ENCODE peak calls at places on chromosomes 16 and 17, in four cellular contexts. One of them, this sample, is unnamed.

GRCh38 chr17:38428643-38429371 is 543 bp downstream of the ARHGAP23 start:
- DNase-seq in left lung: peak; percentile 60
- DNase-seq in fibroblast of lung: peak; percentile 60
- DNase-seq in left ventricle myocardium inferior: peak; percentile 68
- DNase-seq in this sample: no peak

GRCh38 chr17:6261496-6261895 is 173.4 kb downstream of the AIPL1 start:
- DNase-seq in left ventricle myocardium inferior: no peak
- DNase-seq in fibroblast of lung: no peak
- DNase-seq in left lung: no peak
- DNase-seq in this sample: no peak

GRCh38 chr17:81934850-81935708 is 2.0 kb downstream of the PYCR1 start:
- DNase-seq in left lung: no peak
- DNase-seq in left ventricle myocardium inferior: no peak
- DNase-seq in fibroblast of lung: no peak
- DNase-seq in this sample: no peak

GRCh38 chr17:9209781-9210370 is 188.6 kb downstream of the NTN1 start:
- DNase-seq in left ventricle myocardium inferior: no peak
- DNase-seq in left lung: no peak
- DNase-seq in fibroblast of lung: no peak
- DNase-seq in this sample: no peak

GRCh38 chr16:11251525-11252481 is 4.2 kb downstream of the SOCS1 start:
- DNase-seq in left lung: peak; percentile 44
- DNase-seq in left ventricle myocardium inferior: no peak
- DNase-seq in fibroblast of lung: peak; percentile 90
- DNase-seq in this sample: no peak

GRCh38 chr17:41347872-41348760 is 2.5 kb downstream of the KRT33A start:
- DNase-seq in fibroblast of lung: no peak
- DNase-seq in left ventricle myocardium inferior: no peak
- DNase-seq in left lung: no peak
- DNase-seq in this sample: no peak

GRCh38 chr17:57875109-57876022 is 25.5 kb upstream of the MRPS23 start:
- DNase-seq in fibroblast of lung: peak; percentile 99
- DNase-seq in left lung: peak; percentile 80
- DNase-seq in left ventricle myocardium inferior: peak; percentile 76
- DNase-seq in this sample: peak; percentile 88

GRCh38 chr17:57113656-57114055 is 28.6 kb downstream of the AKAP1 start:
- DNase-seq in left ventricle myocardium inferior: no peak
- DNase-seq in left lung: no peak
- DNase-seq in fibroblast of lung: no peak
- DNase-seq in this sample: no peak

GRCh38 chr17:57399690-57400089 is 143.4 kb downstream of the MSI2 start:
- DNase-seq in left lung: no peak
- DNase-seq in left ventricle myocardium inferior: no peak
- DNase-seq in fibroblast of lung: no peak
- DNase-seq in this sample: no peak

DNA sequence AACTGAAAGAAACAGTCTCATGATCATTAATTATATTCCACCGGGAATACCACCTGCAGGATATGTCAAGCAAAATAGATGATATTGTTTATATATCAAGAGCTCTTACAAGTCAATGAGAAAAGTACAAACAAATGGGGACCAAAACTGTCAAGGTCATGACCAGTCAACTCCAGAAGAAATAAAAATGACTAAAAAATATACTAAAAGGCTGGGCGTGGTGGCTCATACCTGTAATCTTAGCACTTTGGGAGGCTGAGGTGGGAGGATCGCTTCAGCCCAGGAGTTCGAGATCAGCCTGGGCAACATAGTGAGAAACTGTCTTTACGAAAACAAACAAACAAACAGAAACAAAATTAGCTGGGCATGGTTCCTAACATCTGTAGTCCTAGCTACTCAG is 49.8 kb upstream of the SCNN1B start:
- DNase-seq in fibroblast of lung: no peak
- DNase-seq in left lung: no peak
- DNase-seq in left ventricle myocardium inferior: no peak
- DNase-seq in this sample: no peak
- H3K4me3 ChIP-seq in fibroblast of lung: no peak overlapping the region
- H3K4me3 ChIP-seq in left lung: no peak overlapping the region
- H3K4me3 ChIP-seq in left ventricle myocardium inferior: no peak overlapping the region
- H3K4me3 ChIP-seq in this sample: no peak overlapping the region

GRCh38 chr16:89366561-89367537 is 123.5 kb downstream of the ANKRD11 start:
- DNase-seq in left ventricle myocardium inferior: no peak
- DNase-seq in left lung: no peak
- DNase-seq in fibroblast of lung: no peak
- DNase-seq in this sample: no peak
- H3K4me1 ChIP-seq in left ventricle myocardium inferior: peaks cover 90% of the 10 kb centered on the region
- H3K4me1 ChIP-seq in left lung: peaks cover 26% of the 10 kb centered on the region
- H3K4me1 ChIP-seq in fibroblast of lung: peaks cover 14% of the 10 kb centered on the region
- H3K4me1 ChIP-seq in this sample: no peaks in the 10 kb centered on the region

GRCh38 chr17:55294042-55294751 is 29.4 kb downstream of the HLF start:
- DNase-seq in left lung: no peak
- DNase-seq in fibroblast of lung: no peak
- DNase-seq in left ventricle myocardium inferior: no peak
- DNase-seq in this sample: no peak

GRCh38 chr17:55296699-55297098 is 31.9 kb downstream of the HLF start:
- DNase-seq in left ventricle myocardium inferior: no peak
- DNase-seq in left lung: no peak
- DNase-seq in fibroblast of lung: no peak
- DNase-seq in this sample: no peak

GRCh38 chr17:55296171-55296695 is 31.5 kb downstream of the HLF start:
- DNase-seq in fibroblast of lung: no peak
- DNase-seq in left ventricle myocardium inferior: no peak
- DNase-seq in left lung: no peak
- DNase-seq in this sample: no peak

GRCh38 chr17:55298111-55298510 is 33.4 kb downstream of the HLF start:
- DNase-seq in left ventricle myocardium inferior: no peak
- DNase-seq in fibroblast of lung: no peak
- DNase-seq in left lung: no peak
- DNase-seq in this sample: no peak

GRCh38 chr17:55295411-55296170 is 30.8 kb downstream of the HLF start:
- DNase-seq in left lung: no peak
- DNase-seq in left ventricle myocardium inferior: no peak
- DNase-seq in fibroblast of lung: peak; percentile 27
- DNase-seq in this sample: peak; percentile 75
- TF ChIP-seq CTCF in left lung: peak; percentile 87
- TF ChIP-seq CTCF in left ventricle myocardium inferior: peak; percentile 93
- TF ChIP-seq CTCF in fibroblast of lung: peak; percentile 97
- TF ChIP-seq CTCF in this sample: peak; percentile 90

GRCh38 chr16:87874639-87875472 is 5.5 kb upstream of the SLC7A5 start:
- DNase-seq in left lung: no peak
- DNase-seq in left ventricle myocardium inferior: no peak
- DNase-seq in fibroblast of lung: no peak
- DNase-seq in this sample: no peak
- H3K4me3 ChIP-seq in left lung: no peak overlapping the region
- H3K4me3 ChIP-seq in left ventricle myocardium inferior: no peak overlapping the region
- H3K4me3 ChIP-seq in fibroblast of lung: no peak overlapping the region
- H3K4me3 ChIP-seq in this sample: no peak overlapping the region

GRCh38 chr17:2064147-2064489 is 9.2 kb downstream of the HIC1 start:
- DNase-seq in left lung: no peak
- DNase-seq in left ventricle myocardium inferior: no peak
- DNase-seq in fibroblast of lung: peak; percentile 35
- DNase-seq in this sample: no peak
- H3K4me1 ChIP-seq in left lung: peaks cover 16% of the 10 kb centered on the region
- H3K4me1 ChIP-seq in left ventricle myocardium inferior: peaks cover 99% of the 10 kb centered on the region
- H3K4me1 ChIP-seq in fibroblast of lung: peaks cover 92% of the 10 kb centered on the region
- H3K4me1 ChIP-seq in this sample: peaks cover 100% of the 10 kb centered on the region

DNA sequence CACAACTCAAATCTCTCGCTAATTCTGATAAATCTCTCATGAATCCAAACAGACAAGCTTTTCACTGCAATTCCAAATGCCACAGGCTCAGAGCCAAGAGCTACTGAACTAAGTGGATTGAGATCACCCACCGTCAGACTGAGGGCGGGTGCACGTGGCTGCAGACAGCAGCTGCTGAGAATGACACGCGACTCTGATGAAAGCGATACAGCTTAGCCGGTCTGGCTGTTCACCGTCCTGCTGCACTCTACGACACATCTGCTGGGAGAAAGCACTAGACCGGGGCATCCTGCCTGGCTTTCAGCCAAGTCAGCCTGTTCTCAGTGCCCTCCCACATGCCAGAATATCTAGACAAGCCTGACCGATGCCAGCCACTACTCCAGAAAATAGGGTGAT is 42.6 kb downstream of the KLHDC4 start:
- DNase-seq in fibroblast of lung: peak; percentile 95
- DNase-seq in left lung: peak; percentile 66
- DNase-seq in left ventricle myocardium inferior: peak; percentile 57
- DNase-seq in this sample: peak; percentile 70
- TF ChIP-seq CTCF in fibroblast of lung: no peak
- TF ChIP-seq CTCF in left lung: no peak
- TF ChIP-seq CTCF in left ventricle myocardium inferior: no peak
- TF ChIP-seq CTCF in this sample: no peak

DNA sequence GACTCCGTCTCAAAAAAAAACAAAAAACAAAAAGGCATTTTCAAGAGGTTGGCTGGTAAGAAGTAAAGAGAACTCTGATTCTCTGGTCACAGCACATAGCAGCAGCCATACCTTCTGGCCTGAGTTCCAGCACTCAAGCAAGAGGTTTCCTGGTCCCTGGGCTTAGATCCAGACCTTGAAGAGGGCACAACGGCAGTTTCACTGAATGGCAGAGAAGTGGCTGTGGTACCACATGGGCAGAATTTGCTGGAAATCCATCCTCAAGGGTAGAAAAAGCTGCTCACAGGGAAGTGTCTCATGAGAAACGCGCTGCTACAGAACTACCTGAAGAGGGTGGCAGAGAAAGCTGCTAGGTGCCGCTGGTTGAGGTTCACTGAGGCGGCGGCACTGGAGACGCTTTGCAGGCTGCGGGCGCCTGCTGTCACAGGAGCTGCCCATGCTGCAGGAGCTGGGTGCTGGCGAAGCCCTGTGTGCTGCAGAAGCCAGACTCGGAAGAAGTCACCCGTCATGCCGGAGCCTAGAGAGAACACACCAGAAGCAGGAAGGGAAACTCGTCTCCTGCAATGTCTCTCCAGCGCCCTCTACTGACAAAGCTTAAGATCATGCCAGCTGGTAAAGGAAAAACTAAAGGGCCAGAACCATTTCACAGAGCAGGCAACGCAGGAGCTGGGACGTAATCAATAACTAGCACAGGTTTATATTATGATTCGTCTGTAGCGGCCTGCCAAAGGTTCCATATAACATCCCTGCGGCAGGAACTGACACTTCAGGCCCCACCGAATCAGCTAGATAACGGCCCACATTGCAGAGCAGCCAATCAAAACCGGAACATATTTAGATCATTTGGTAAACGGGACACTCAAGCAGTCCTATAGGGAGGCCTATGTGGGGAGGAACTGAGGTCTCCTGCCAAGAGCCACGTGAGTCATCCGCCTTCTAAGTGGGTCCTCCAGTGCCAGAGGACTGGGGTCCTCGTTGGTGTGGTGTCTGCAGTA is 5.4 kb upstream of the ZNF213 start:
- DNase-seq in left ventricle myocardium inferior: peak; percentile 63
- DNase-seq in left lung: peak; percentile 79
- DNase-seq in fibroblast of lung: peak; percentile 77
- DNase-seq in this sample: peak; percentile 79
- H3K4me3 ChIP-seq in left ventricle myocardium inferior: peak overlapping the region; percentile 75
- H3K4me3 ChIP-seq in left lung: peak overlapping the region; percentile 34
- H3K4me3 ChIP-seq in fibroblast of lung: peak overlapping the region; percentile 47
- H3K4me3 ChIP-seq in this sample: peak overlapping the region; percentile 56